ENCODE peak calls at places on chromosomes 16 and 17, in nine cellular contexts. F, P, T, S, H, Q, L, D and M are unnamed samples.

GRCh38 chr16:796296-797119 is 4.0 kb downstream of the GNG13 start:
- DNase-seq in F (no peak), P (no peak), T (no peak), S (no peak), H (no peak), Q (no peak), L (no peak), D (no peak), M (no peak)

GRCh38 chr17:4199818-4200402 is 56.9 kb downstream of the CYB5D2 start:
- DNase-seq in F (peak; percentile 67), P (peak; percentile 80), T (peak; percentile 59), S (peak; percentile 18), H (peak; percentile 56), Q (peak; percentile 81), L (no peak), D (peak; percentile 58), M (no peak)

GRCh38 chr16:65576139-65576538 is 454.3 kb upstream of the CDH11 start:
- DNase-seq in F (no peak), P (no peak), T (no peak), S (no peak), H (no peak), Q (no peak), L (no peak), D (no peak), M (no peak)

GRCh38 chr17:81583589-81584337 is 31.6 kb upstream of the FAAP100 start:
- DNase-seq in F (no peak), P (no peak), T (no peak), S (no peak), H (no peak), Q (peak; percentile 17), L (no peak), D (no peak), M (no peak)

GRCh38 chr17:76567634-76568432 is 17.8 kb downstream of the ST6GALNAC2 start:
- DNase-seq in F (peak; percentile 44), P (no peak), T (no peak), S (no peak), H (no peak), Q (no peak), L (peak; percentile 70), D (no peak), M (no peak)

GRCh38 chr17:78535285-78536197 is 41.7 kb downstream of the DNAH17 start:
- DNase-seq in F (no peak), P (no peak), T (no peak), S (no peak), H (no peak), Q (no peak), L (no peak), D (peak; percentile 92), M (no peak)

GRCh38 chr17:38872671-38873385 is 3.0 kb downstream of the LASP1 start:
- DNase-seq in F (no peak), P (no peak), T (no peak), S (no peak), H (no peak), Q (no peak), L (no peak), D (no peak), M (no peak)

GRCh38 chr16:278863-279366 is 1.5 kb upstream of the ARHGDIG start:
- DNase-seq in F (peak; percentile 72), P (peak; percentile 49), T (no peak), S (no peak), H (peak; percentile 50), Q (peak; percentile 12), L (no peak), D (peak; percentile 81), M (no peak)

GRCh38 chr17:45896803-45897693 is 2.7 kb downstream of the MAPT start:
- DNase-seq in F (peak; percentile 34), P (peak; percentile 59), T (no peak), S (no peak), H (no peak), Q (peak; percentile 9), L (no peak), D (no peak), M (no peak)

GRCh38 chr17:45902892-45903346 is 8.6 kb downstream of the MAPT start:
- DNase-seq in F (no peak), P (no peak), T (peak; percentile 80), S (no peak), H (no peak), Q (no peak), L (no peak), D (no peak), M (no peak)

GRCh38 chr17:45895969-45896793 is 1.8 kb downstream of the MAPT start:
- DNase-seq in F (no peak), P (peak; percentile 48), T (no peak), S (no peak), H (no peak), Q (peak; percentile 4), L (no peak), D (no peak), M (no peak)

GRCh38 chr17:45900723-45901415 is 6.5 kb downstream of the MAPT start:
- DNase-seq in F (no peak), P (no peak), T (no peak), S (no peak), H (no peak), Q (no peak), L (no peak), D (no peak), M (no peak)

DNA sequence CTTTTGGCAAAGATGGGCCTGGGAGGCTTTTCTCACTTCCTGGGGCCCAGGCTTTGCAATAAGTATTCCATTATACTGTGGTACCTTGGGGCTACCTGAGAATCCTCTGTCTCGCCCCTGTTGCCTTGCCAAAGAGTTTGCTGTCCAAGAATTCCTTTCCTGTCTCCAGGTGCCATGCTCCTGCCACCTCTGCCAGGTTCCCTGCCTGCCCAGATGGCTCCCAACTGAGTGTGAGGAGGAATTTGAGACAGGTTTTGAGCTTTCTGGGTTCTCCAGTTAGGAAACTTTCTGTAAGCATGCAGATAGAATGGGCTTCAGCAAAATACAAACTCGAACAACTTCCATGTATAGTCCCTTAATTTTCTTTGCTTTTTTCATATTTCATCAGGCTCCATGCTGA is 5.8 kb downstream of the MAPT start:
- DNase-seq in F (no peak), P (no peak), T (no peak), S (no peak), H (no peak), Q (no peak), L (no peak), D (no peak), M (no peak)
- H3K27me3 ChIP-seq in F (peaks cover 40% of the 10 kb centered on the region), P (peaks cover 91% of the 10 kb centered on the region), T (peaks cover 40% of the 10 kb centered on the region), S (no peaks in the 10 kb centered on the region), H (peaks cover 80% of the 10 kb centered on the region), Q (peaks cover 46% of the 10 kb centered on the region), L (no peaks in the 10 kb centered on the region), D (peaks cover 32% of the 10 kb centered on the region), M (peaks cover 29% of the 10 kb centered on the region)

GRCh38 chr17:46771601-46772012 is 46.9 kb downstream of the WNT3 start:
- DNase-seq in F (peak; percentile 66), P (no peak), T (no peak), S (no peak), H (peak; percentile 46), Q (peak; percentile 69), L (no peak), D (no peak), M (no peak)

GRCh38 chr17:46770439-46770817 is 48.1 kb downstream of the WNT3 start:
- DNase-seq in F (no peak), P (no peak), T (no peak), S (no peak), H (no peak), Q (no peak), L (no peak), D (no peak), M (no peak)

GRCh38 chr17:46772013-46772878 is 46.2 kb downstream of the WNT3 start:
- DNase-seq in F (peak; percentile 95), P (peak; percentile 74), T (no peak), S (no peak), H (no peak), Q (peak; percentile 40), L (no peak), D (peak; percentile 23), M (no peak)

GRCh38 chr17:46769531-46770438 is 48.7 kb downstream of the WNT3 start:
- DNase-seq in F (no peak), P (no peak), T (no peak), S (no peak), H (no peak), Q (no peak), L (no peak), D (peak; percentile 13), M (no peak)

DNA sequence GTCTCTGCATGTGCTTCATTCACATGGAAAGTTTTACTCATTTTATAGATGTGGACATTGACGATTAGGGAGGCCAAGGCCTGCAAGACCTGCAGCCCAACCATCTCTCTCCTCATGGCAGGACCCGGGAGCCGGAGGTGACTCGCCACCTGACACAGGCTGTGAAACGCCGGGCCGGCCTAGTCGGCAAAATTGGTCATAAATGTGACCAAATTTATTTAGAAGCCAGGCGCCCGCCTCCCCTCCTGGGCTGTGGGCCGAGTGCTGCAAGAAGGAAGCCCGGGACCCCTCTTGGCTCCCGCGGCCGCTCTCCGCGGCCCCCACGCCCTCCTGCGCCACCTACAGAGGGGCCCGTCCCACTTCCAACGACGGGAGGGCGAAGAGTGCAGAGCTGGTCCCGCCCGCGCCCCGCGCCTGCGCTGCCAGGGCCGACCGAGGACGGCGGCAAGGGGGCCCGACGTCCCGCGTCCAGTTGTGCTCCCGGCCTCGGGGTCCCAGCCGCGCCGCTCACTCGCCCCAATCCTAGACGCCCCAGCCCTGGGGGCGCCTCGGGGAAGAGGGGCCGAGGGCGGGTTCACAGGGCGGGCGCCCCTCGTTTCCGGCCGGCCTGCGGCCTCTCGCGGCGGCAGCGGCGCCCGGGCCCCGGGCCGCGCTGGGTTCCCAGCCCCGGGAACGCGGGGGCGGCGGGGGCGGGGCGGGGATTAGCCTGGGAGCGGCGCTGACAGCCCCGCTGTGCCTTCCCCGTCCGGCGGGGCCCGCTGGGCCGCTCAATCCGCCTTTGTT is 47.5 kb downstream of the WNT3 start:
- DNase-seq in F (peak; percentile 76), P (peak; percentile 92), T (no peak), S (no peak), H (peak; percentile 52), Q (peak; percentile 79), L (no peak), D (peak; percentile 12), M (no peak)
- H3K4me3 ChIP-seq in F (no peak overlapping the region), P (peak overlapping the region; percentile 46), T (no peak overlapping the region), S (peak overlapping the region; percentile 65), H (peak overlapping the region; percentile 47), Q (peak overlapping the region; percentile 58), L (peak overlapping the region; percentile 51), D (no peak overlapping the region), M (peak overlapping the region; percentile 37)

GRCh38 chr17:74332763-74333220 is 6.8 kb downstream of the KIF19 start:
- DNase-seq in F (peak; percentile 26), P (peak; percentile 40), T (no peak), S (no peak), H (no peak), Q (no peak), L (no peak), D (no peak), M (no peak)
- H3K27me3 ChIP-seq in F (no peaks in the 10 kb centered on the region), P (peaks cover 1% of the 10 kb centered on the region), T (no peaks in the 10 kb centered on the region), S (no peaks in the 10 kb centered on the region), H (peaks cover under 1% of the 10 kb centered on the region), Q (peaks cover 58% of the 10 kb centered on the region), L (no peaks in the 10 kb centered on the region), D (no peaks in the 10 kb centered on the region), M (no peaks in the 10 kb centered on the region)

DNA sequence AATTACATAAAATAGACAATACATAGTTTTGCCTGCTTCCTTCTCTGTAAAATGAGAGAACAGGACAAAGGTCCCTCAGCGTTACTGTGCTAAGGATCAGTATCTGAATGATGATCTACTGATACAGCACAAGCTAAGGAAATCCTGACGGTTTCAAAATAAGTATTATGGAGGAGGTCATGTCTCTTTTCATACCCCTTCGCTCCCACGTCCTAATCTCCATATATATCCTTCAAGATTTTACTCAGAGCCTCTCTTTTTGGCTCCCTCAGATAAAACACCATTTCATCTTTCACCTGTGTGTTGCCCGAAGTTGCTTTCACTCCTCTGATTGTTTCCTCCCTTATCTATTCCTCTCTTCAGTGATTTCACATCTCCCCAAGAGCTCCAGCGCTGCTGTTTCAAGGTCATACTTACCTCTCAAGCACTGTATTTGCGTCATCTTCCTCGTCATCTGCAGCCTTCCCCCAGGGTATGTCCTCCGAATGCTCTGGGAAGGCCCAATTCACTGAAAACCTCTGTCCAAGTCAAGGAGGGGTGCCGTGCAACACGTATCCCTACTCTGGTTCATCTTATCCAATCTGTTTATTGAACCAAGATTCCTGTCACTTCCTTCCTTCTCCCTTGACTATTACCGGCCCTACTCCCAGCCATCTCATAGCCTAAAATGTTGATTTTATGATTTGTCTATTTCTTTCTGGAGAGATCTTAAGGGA is 1.2 kb upstream of the BLTP2 start:
- DNase-seq in F (no peak), P (no peak), T (peak; percentile 87), S (no peak), H (no peak), Q (no peak), L (peak; percentile 74), D (peak; percentile 7), M (no peak)
- H3K4me3 ChIP-seq in F (no peak overlapping the region), P (no peak overlapping the region), T (no peak overlapping the region), S (peak overlapping the region; percentile 77), H (peak overlapping the region; percentile 91), Q (peak overlapping the region; percentile 95), L (no peak overlapping the region), D (peak overlapping the region; percentile 85), M (no peak overlapping the region)